ENCODE peak calls at places on chromosomes 12 and 14, in nine cellular contexts. E is osteocyte, Y is progenitor cell of endocrine pancreas, W is fibroblast of lung, G is fibroblast of pulmonary artery, M is AG09319, Z is cardiac fibroblast, U is fibroblast of mammary gland, P is body of pancreas. L is an unnamed sample.

GRCh38 chr14:104299993-104300761 is 161.8 kb downstream of the KIF26A start:
- DNase-seq in G (no peak), P (no peak), U (no peak), E (no peak), M (no peak), Y (no peak), Z (no peak), W (no peak), L (peak; percentile 62)

GRCh38 chr12:66964629-66965028 is 285.8 kb upstream of the GRIP1 start:
- DNase-seq in U (no peak), G (peak; percentile 6), P (no peak), M (no peak), W (peak; percentile 85), Z (no peak), Y (no peak), E (no peak), L (no peak)

GRCh38 chr14:32226051-32226450 is 23.0 kb upstream of the RNU6-8 start:
- DNase-seq in U (no peak), W (peak; percentile 58), M (no peak), P (no peak), G (no peak), E (no peak), Y (no peak), Z (no peak), L (no peak)

GRCh38 chr12:32504626-32505025 is 105.3 kb downstream of the FGD4 start:
- DNase-seq in G (no peak), Z (no peak), E (no peak), Y (no peak), U (no peak), W (no peak), P (no peak), M (no peak), L (no peak)

GRCh38 chr12:15928870-15929571 is 17.9 kb downstream of the DERA start:
- DNase-seq in M (no peak), U (no peak), G (no peak), Y (no peak), W (peak; percentile 17), E (no peak), P (peak; percentile 32), Z (peak; percentile 27), L (no peak)

GRCh38 chr14:95311752-95312151 is 8.0 kb downstream of the CLMN start:
- DNase-seq in Z (peak; percentile 60), Y (no peak), E (no peak), G (no peak), W (peak; percentile 6), M (no peak), P (no peak), U (peak; percentile 54), L (no peak)

GRCh38 chr12:76506149-76506548 is 53.4 kb downstream of the OSBPL8 start:
- DNase-seq in W (no peak), G (no peak), U (no peak), Z (no peak), Y (no peak), P (no peak), M (no peak), E (no peak), L (no peak)

GRCh38 chr12:116466536-116466935 is 92.6 kb upstream of the MAP1LC3B2 start:
- DNase-seq in E (no peak), Z (peak; percentile 42), Y (no peak), U (no peak), W (peak; percentile 52), G (peak; percentile 29), P (no peak), M (no peak), L (no peak)

GRCh38 chr12:104374806-104375205 is 71.3 kb downstream of the EID3 start:
- DNase-seq in E (no peak), W (no peak), U (no peak), Z (no peak), Y (no peak), G (no peak), P (no peak), M (no peak), L (no peak)

GRCh38 chr12:104565606-104566243 is 109.0 kb downstream of the CHST11 start:
- DNase-seq in Y (no peak), Z (peak; percentile 59), M (no peak), E (no peak), G (peak; percentile 46), U (peak; percentile 85), P (no peak), W (peak; percentile 56), L (no peak)

GRCh38 chr12:57895337-57896138 is 45.8 kb upstream of the ATP23 start:
- DNase-seq in Z (no peak), Y (no peak), M (no peak), G (no peak), P (no peak), U (peak; percentile 76), W (no peak), E (no peak), L (no peak)

GRCh38 chr14:100547633-100548294 is 39.5 kb downstream of the BEGAIN start:
- DNase-seq in G (peak; percentile 50), W (peak; percentile 30), U (no peak), M (no peak), P (peak; percentile 89), Y (no peak), E (no peak), Z (peak; percentile 68), L (peak; percentile 87)

GRCh38 chr14:75711134-75711795 is 50.2 kb downstream of the TTLL5 start:
- DNase-seq in G (peak; percentile 82), Z (peak; percentile 79), W (peak; percentile 67), P (peak; percentile 55), E (no peak), Y (peak; percentile 13), U (peak; percentile 67), M (peak; percentile 34), L (no peak)

GRCh38 chr14:79352026-79352425 is 859.3 kb downstream of the DIO2 start:
- DNase-seq in E (no peak), U (peak; percentile 54), Z (no peak), G (peak; percentile 14), W (no peak), Y (no peak), P (no peak), M (no peak), L (no peak)

GRCh38 chr12:122028601-122029560 is 7.2 kb downstream of the BCL7A start:
- DNase-seq in U (no peak), P (no peak), G (no peak), E (no peak), M (no peak), Z (no peak), W (no peak), Y (no peak), L (no peak)

GRCh38 chr12:51820721-51821422 is 27.6 kb downstream of the FIGNL2 start:
- DNase-seq in Z (peak; percentile 37), U (peak; percentile 39), E (no peak), W (peak; percentile 71), G (peak; percentile 42), Y (peak; percentile 47), M (peak; percentile 46), P (peak; percentile 75), L (no peak)

GRCh38 chr12:27566159-27566558 is 42.2 kb downstream of the PPFIBP1 start:
- DNase-seq in P (no peak), G (no peak), M (no peak), E (no peak), U (no peak), Y (no peak), W (no peak), Z (no peak), L (no peak)

GRCh38 chr14:28745176-28745575 is 21.4 kb upstream of the FOXG1 start:
- DNase-seq in W (no peak), Z (no peak), Y (no peak), M (no peak), G (no peak), E (no peak), P (no peak), U (no peak), L (no peak)

GRCh38 chr14:28742171-28742846 is 24.3 kb upstream of the FOXG1 start:
- DNase-seq in E (no peak), G (peak; percentile 32), M (no peak), P (no peak), U (no peak), Y (no peak), Z (no peak), W (peak; percentile 51), L (no peak)

GRCh38 chr14:28746247-28746646 is 20.3 kb upstream of the FOXG1 start:
- DNase-seq in W (no peak), P (no peak), M (no peak), G (no peak), E (no peak), U (no peak), Y (no peak), Z (no peak), L (no peak)

GRCh38 chr14:28744126-28744525 is 22.5 kb upstream of the FOXG1 start:
- DNase-seq in W (peak; percentile 41), M (no peak), Y (no peak), E (no peak), U (peak; percentile 53), G (no peak), Z (no peak), P (no peak), L (no peak)
- TF ChIP-seq CTCF in W (no peak), M (no peak), Y (no peak), E (no peak), U (no peak), G (no peak), Z (no peak), P (no peak), L (no peak)

GRCh38 chr14:56207626-56208297 is 89.6 kb downstream of the PELI2 start:
- DNase-seq in E (peak; percentile 13), Y (no peak), U (no peak), G (no peak), P (no peak), Z (no peak), W (peak; percentile 45), M (no peak), L (no peak)
- TF ChIP-seq CTCF in E (no peak), Y (no peak), U (no peak), G (no peak), P (no peak), Z (no peak), W (no peak), M (no peak), L (no peak)

DNA sequence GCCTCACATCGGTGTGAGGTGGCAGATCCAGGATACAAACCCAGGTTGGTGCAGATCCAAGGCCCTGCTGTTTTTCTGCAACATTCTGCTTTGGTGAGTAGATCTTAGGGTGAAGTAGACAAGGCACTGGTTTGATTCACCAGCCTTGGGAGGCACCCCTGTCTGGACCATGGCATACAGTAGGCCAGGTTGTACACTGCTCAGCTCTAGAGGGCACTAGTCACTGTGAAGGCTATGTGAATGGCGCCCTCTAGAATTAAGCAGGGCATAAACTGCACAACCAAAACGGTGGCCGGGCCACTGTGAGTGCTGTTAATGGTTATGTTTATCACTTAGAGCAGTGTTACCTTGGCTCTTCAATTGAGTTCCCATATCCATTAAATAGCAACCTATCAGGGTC is 280.6 kb upstream of the PWP1 start:
- DNase-seq in G (peak; percentile 43), E (no peak), Y (no peak), P (no peak), M (no peak), Z (peak; percentile 60), U (peak; percentile 29), W (peak; percentile 44), L (no peak)
- TF ChIP-seq CTCF in G (peak; percentile 56), E (peak; percentile 16), Y (peak; percentile 44), P (no peak), M (peak; percentile 42), Z (peak; percentile 71), U (peak; percentile 35), W (peak; percentile 22), L (peak; percentile 86)

DNA sequence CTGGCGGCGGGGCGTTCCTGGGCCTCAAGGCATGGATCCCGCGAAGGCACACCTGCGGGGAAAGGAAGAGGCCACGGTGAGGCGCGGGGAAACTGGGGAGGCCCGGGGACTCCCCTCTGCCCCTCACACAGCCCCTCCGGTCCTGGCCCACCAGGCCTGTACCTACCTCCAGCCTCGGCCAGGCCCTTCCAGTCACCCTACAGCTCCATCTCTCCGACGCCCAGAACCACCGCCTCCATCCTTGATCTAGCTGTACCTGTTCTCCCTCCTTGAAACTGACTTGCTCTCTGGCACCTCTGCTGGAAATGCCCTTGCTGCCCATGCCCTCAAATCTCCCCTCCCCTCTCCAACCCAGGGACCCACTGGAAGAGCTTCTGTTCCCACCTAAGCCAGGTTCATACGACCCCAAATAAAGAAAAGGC is 1.7 kb downstream of the ANKRD9 start:
- DNase-seq in U (no peak), E (no peak), M (no peak), Y (no peak), P (no peak), W (no peak), G (no peak), Z (no peak), L (no peak)
- TF ChIP-seq CTCF in U (no peak), E (no peak), M (no peak), Y (peak; percentile 27), P (no peak), W (no peak), G (peak; percentile 10), Z (no peak), L (peak; percentile 35)